ENCODE peak calls at places on chromosome 13, in ten cellular contexts. S is Panc1; F is IMR-90; A is CD4-positive, alpha-beta memory T cell; B is endodermal cell; H is cardiac muscle cell; Z is right lobe of liver; L is right cardiac atrium; E is ascending aorta; C is mammary epithelial cell. X is an unnamed sample.

GRCh38 chr13:92316030-92316429 is 910.6 kb upstream of the GPC6 start:
- DNase-seq in A (no peak), F (no peak), B (no peak), Z (no peak), E (no peak), C (no peak), L (no peak), S (no peak), H (no peak), X (no peak)

GRCh38 chr13:112061367-112062046 is 5.4 kb upstream of the SOX1 start:
- DNase-seq in H (no peak), B (peak), L (no peak), F (no peak), S (no peak), A (no peak), C (no peak), E (no peak), Z (no peak), X (no peak)

GRCh38 chr13:113947321-113948033 is 26.4 kb downstream of the C13orf46 start:
- DNase-seq in C (peak), E (peak), F (peak), B (peak), H (no peak), A (no peak), S (no peak), Z (peak), L (peak), X (peak)

GRCh38 chr13:108679989-108680388 is 50.6 kb downstream of the MYO16 start:
- DNase-seq in F (no peak), L (no peak), Z (no peak), H (no peak), S (no peak), B (no peak), A (no peak), C (no peak), E (no peak), X (no peak)

GRCh38 chr13:101490400-101491015 is 38.0 kb downstream of the ITGBL1 start:
- DNase-seq in F (no peak), S (no peak), L (no peak), Z (no peak), A (no peak), H (no peak), B (no peak), C (peak), E (no peak), X (peak)

GRCh38 chr13:20231839-20232555 is at the start of gene GJB6:
- DNase-seq in B (peak), S (no peak), A (no peak), E (peak), H (peak), C (peak), F (no peak), Z (no peak), L (no peak), X (no peak)

GRCh38 chr13:42355841-42356575 is 84.1 kb downstream of the AKAP11 start:
- DNase-seq in Z (no peak), C (peak), A (no peak), F (no peak), S (no peak), H (no peak), L (no peak), B (no peak), E (no peak), X (no peak)

GRCh38 chr13:110472904-110473563 is 88.5 kb downstream of the RAB20 start:
- DNase-seq in A (no peak), E (no peak), H (no peak), B (no peak), L (no peak), Z (peak), C (no peak), F (no peak), S (no peak), X (no peak)

GRCh38 chr13:102817907-102818306 is 19.0 kb downstream of the BIVM start:
- DNase-seq in Z (no peak), C (no peak), L (no peak), B (no peak), E (no peak), A (no peak), F (no peak), H (no peak), S (no peak), X (no peak)

GRCh38 chr13:61415749-61416148 is at the start of gene PCDH20:
- DNase-seq in L (no peak), C (no peak), Z (no peak), E (no peak), B (no peak), H (peak), F (no peak), A (no peak), S (no peak), X (no peak)

GRCh38 chr13:61414136-61414535 is 1.5 kb downstream of the PCDH20 start:
- DNase-seq in E (no peak), B (peak), Z (no peak), H (no peak), C (no peak), F (no peak), S (no peak), L (no peak), A (no peak), X (no peak)

GRCh38 chr13:61410669-61411297 is 4.9 kb downstream of the PCDH20 start:
- DNase-seq in A (no peak), F (peak), S (peak), L (no peak), C (no peak), E (no peak), H (peak), Z (no peak), B (no peak), X (no peak)

GRCh38 chr13:61414686-61415664 is 674 bp downstream of the PCDH20 start:
- DNase-seq in C (peak), Z (peak), F (no peak), B (peak), A (no peak), S (no peak), H (peak), E (peak), L (peak), X (no peak)

GRCh38 chr13:61413572-61413971 is 2.1 kb downstream of the PCDH20 start:
- DNase-seq in E (no peak), S (no peak), Z (peak), A (no peak), H (peak), L (peak), B (peak), C (no peak), F (no peak), X (no peak)
- H3K4me3 ChIP-seq in E (peak), S (peak), Z (no peak), A (no peak), H (peak), L (peak), B (peak), C (no peak), F (no peak), X (no peak)

GRCh38 chr13:40352807-40353562 is 313.5 kb downstream of the FOXO1 start:
- DNase-seq in C (no peak), E (peak), S (no peak), F (no peak), Z (no peak), H (peak), B (peak), L (peak), A (no peak), X (no peak)
- H3K27ac ChIP-seq in C (no peak), E (peak), S (no peak), F (no peak), Z (no peak), H (no peak), B (no peak), L (peak), A (no peak), X (no peak)

GRCh38 chr13:30731658-30732390 is 3.5 kb upstream of the ALOX5AP start:
- DNase-seq in H (no peak), L (no peak), S (no peak), E (no peak), C (no peak), F (no peak), A (no peak), Z (no peak), B (no peak), X (no peak)
- H3K4me3 ChIP-seq in H (no peak), L (no peak), S (no peak), E (no peak), C (no peak), F (no peak), A (no peak), Z (no peak), B (no peak), X (no peak)

GRCh38 chr13:98187862-98188261 is 10.8 kb upstream of the RNF113B start:
- DNase-seq in A (no peak), H (no peak), E (no peak), Z (no peak), C (no peak), B (no peak), F (no peak), L (no peak), S (no peak), X (no peak)
- H3K27ac ChIP-seq in A (no peak), H (peak), E (no peak), Z (no peak), C (no peak), B (no peak), F (no peak), L (no peak), S (no peak), X (no peak)

GRCh38 chr13:28531956-28532225 is 37.0 kb upstream of the FLT1 start:
- DNase-seq in Z (no peak), C (no peak), B (no peak), A (no peak), H (no peak), F (no peak), S (no peak), E (no peak), L (no peak), X (no peak)
- H3K4me3 ChIP-seq in Z (no peak), C (no peak), B (peak), A (no peak), H (peak), F (peak), S (no peak), E (peak), L (peak), X (no peak)